ENCODE peak calls at places on chromosomes 3 and 15, in ten cellular contexts. Q is AG04450; M is AG09309; P is CD8-positive, alpha-beta T cell; T is GM12864; U is IMR-90; V is fibroblast of lung; E is psoas muscle; C is ovary; Y is heart left ventricle. O is an unnamed sample.

GRCh38 chr3:108603689-108604088 is 14.2 kb downstream of the DZIP3 start:
- DNase-seq in V (peak; percentile 39), P (no peak), Q (no peak), M (no peak), T (no peak), U (peak; percentile 23), C (no peak), E (no peak), Y (no peak), O (no peak)

GRCh38 chr15:55017636-55018035 is 179.1 kb downstream of the RSL24D1 start:
- DNase-seq in E (no peak), C (no peak), T (no peak), U (no peak), M (no peak), Y (no peak), Q (no peak), P (no peak), V (no peak), O (no peak)

GRCh38 chr3:33663042-33663441 is 55.0 kb downstream of the CLASP2 start:
- DNase-seq in E (no peak), Y (no peak), P (no peak), T (no peak), U (no peak), M (no peak), C (no peak), Q (no peak), V (no peak), O (no peak)

GRCh38 chr3:188194327-188194726 is 40.4 kb downstream of the LPP start:
- DNase-seq in T (no peak), P (no peak), C (no peak), Q (no peak), Y (no peak), U (peak; percentile 81), E (no peak), M (no peak), V (peak; percentile 81), O (no peak)

GRCh38 chr3:79018671-79019136 is 749.1 kb downstream of the ROBO1 start:
- DNase-seq in T (no peak), U (peak; percentile 64), V (peak; percentile 75), Y (peak; percentile 50), M (no peak), P (peak; percentile 50), Q (no peak), E (peak; percentile 67), C (peak; percentile 60), O (no peak)

GRCh38 chr3:33884204-33884561 is 85.8 kb downstream of the PDCD6IP start:
- DNase-seq in T (no peak), C (no peak), U (no peak), M (no peak), E (no peak), P (no peak), Q (no peak), V (no peak), Y (no peak), O (no peak)

GRCh38 chr15:29925227-29926082 is 103.2 kb upstream of the TJP1 start:
- DNase-seq in Y (peak; percentile 81), E (peak; percentile 47), C (peak; percentile 53), T (no peak), Q (peak; percentile 44), V (peak; percentile 79), M (peak; percentile 44), P (no peak), U (peak; percentile 80), O (peak; percentile 59)

GRCh38 chr3:60742606-60743145 is 508.6 kb downstream of the FHIT start:
- DNase-seq in U (peak; percentile 47), P (no peak), Y (no peak), C (no peak), M (no peak), E (peak; percentile 25), T (no peak), Q (no peak), V (peak; percentile 80), O (no peak)

GRCh38 chr15:30649952-30650929 is 24.3 kb downstream of the ARHGAP11B start:
- DNase-seq in M (no peak), P (no peak), T (peak; percentile 65), E (no peak), C (no peak), V (no peak), U (peak; percentile 80), Q (peak; percentile 16), Y (no peak), O (no peak)

GRCh38 chr3:46693897-46694235 is 387 bp upstream of the ALS2CL start:
- DNase-seq in C (no peak), M (no peak), T (no peak), Q (no peak), E (no peak), U (no peak), V (peak; percentile 11), Y (no peak), P (no peak), O (no peak)

GRCh38 chr3:46921871-46922271 is 44.4 kb downstream of the PTH1R start:
- DNase-seq in T (no peak), E (no peak), M (no peak), Q (no peak), C (no peak), P (no peak), V (no peak), Y (no peak), U (no peak), O (no peak)

GRCh38 chr3:173501941-173502489 is 104.5 kb downstream of the NLGN1 start:
- DNase-seq in T (no peak), E (no peak), M (peak; percentile 24), U (peak; percentile 4), V (peak; percentile 71), Q (no peak), Y (no peak), P (no peak), C (no peak), O (no peak)

GRCh38 chr3:9276761-9277370 is 27.4 kb upstream of the SRGAP3 start:
- DNase-seq in U (no peak), Y (no peak), P (no peak), M (no peak), C (no peak), T (no peak), E (no peak), Q (no peak), V (peak; percentile 8), O (no peak)

GRCh38 chr3:36969540-36970432 is 23.1 kb downstream of the EPM2AIP1 start:
- DNase-seq in Y (peak; percentile 25), M (peak; percentile 16), V (peak; percentile 73), U (peak; percentile 93), T (peak; percentile 48), E (no peak), P (no peak), Q (no peak), C (no peak), O (no peak)
- H3K4me3 ChIP-seq in Y (no peak overlapping the region), M (no peak overlapping the region), V (no peak overlapping the region), U (no peak overlapping the region), T (no peak overlapping the region), E (no peak overlapping the region), P (no peak overlapping the region), Q (no peak overlapping the region), C (no peak overlapping the region), O (no peak overlapping the region)

GRCh38 chr3:128605091-128606046 is 45.2 kb downstream of the RPN1 start:
- DNase-seq in Q (no peak), E (no peak), C (no peak), U (no peak), M (no peak), T (no peak), P (no peak), V (no peak), Y (no peak), O (no peak)
- TF ChIP-seq CTCF in Q (no peak), E (no peak), C (no peak), U (no peak), M (no peak), T (no peak), P (no peak), V (no peak), Y (no peak), O (peak; percentile 38)

GRCh38 chr15:59995568-59996349 is 8.4 kb upstream of the FOXB1 start:
- DNase-seq in P (no peak), E (no peak), U (no peak), T (no peak), Q (no peak), C (no peak), V (no peak), Y (no peak), M (no peak), O (no peak)

GRCh38 chr15:59999064-59999377 is 5.1 kb upstream of the FOXB1 start:
- DNase-seq in U (no peak), T (no peak), Y (no peak), Q (no peak), V (no peak), P (no peak), C (no peak), M (no peak), E (no peak), O (no peak)

GRCh38 chr15:59996498-59997041 is 7.5 kb upstream of the FOXB1 start:
- DNase-seq in P (no peak), E (no peak), T (no peak), M (no peak), Y (no peak), Q (no peak), C (no peak), V (no peak), U (no peak), O (no peak)

GRCh38 chr15:59998256-59999063 is 5.7 kb upstream of the FOXB1 start:
- DNase-seq in M (no peak), U (no peak), P (no peak), T (no peak), Y (no peak), V (no peak), E (no peak), Q (no peak), C (no peak), O (no peak)

DNA sequence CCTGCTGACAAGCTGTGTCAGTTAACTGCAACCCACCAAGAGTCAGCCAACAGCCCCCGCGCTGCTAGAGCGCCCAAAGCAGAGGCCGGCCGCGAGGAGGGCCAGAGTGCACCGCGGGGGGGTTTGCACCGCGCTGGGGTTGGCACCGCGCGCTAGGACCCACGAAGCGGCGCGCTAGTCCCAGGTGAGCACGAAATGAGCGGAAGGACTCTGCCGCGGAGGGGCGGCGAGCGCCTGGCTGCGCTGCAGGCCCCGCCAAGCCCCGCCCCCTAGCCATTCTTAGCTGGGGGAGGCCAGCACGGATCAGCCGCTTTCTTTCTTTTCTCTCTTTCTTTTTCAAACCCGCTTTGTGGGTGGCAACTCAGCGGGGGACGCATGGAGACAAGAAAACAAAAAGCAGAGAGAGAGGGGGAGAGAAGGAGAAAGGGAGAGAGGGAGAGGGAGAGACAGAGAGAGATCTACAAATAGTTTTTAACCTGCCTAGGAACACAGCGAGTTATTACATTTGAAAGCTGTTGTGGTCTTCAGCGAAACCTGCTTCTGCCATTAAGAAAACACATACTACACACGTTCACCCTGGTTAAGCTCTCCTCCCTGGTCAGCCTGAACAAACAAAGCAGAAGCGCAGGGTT is 6.9 kb upstream of the FOXB1 start:
- DNase-seq in M (no peak), P (peak; percentile 67), T (peak; percentile 18), U (no peak), E (no peak), V (no peak), Y (no peak), Q (no peak), C (no peak), O (no peak)
- H3K4me3 ChIP-seq in M (no peak overlapping the region), P (peak overlapping the region; percentile 22), T (peak overlapping the region; percentile 53), U (no peak overlapping the region), E (peak overlapping the region; percentile 56), V (no peak overlapping the region), Y (peak overlapping the region; percentile 27), Q (no peak overlapping the region), C (no peak overlapping the region), O (no peak overlapping the region)

DNA sequence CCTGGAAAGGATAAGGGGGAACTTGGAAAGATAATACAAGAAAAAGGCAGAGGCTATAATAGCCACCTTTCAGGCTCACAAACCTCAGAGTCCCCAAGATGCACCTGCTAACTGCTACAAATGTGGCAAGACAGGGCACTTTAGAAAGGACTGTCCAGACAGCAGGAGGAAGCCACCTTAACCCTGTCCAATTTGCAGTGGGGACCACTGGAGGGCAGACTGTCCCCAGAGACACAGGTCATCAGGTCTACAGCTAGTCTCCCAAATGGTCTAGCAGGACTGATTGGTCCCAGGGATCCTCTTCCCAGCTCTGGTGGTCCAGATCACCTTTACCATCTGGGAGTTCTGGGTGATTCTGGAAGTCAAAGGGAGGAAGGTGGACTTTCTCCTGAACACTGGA is 882.5 kb upstream of the GBE1 start:
- DNase-seq in E (no peak), M (no peak), P (no peak), T (no peak), Y (no peak), Q (no peak), V (peak; percentile 3), U (no peak), C (no peak), O (no peak)
- TF ChIP-seq CTCF in E (no peak), M (no peak), P (no peak), T (peak; percentile 5), Y (no peak), Q (no peak), V (no peak), U (no peak), C (no peak), O (no peak)

O was measured in epithelial cell of proximal tubule.